ENCODE peak calls at places on chromosomes 12 and 14, in six cellular contexts. U, L, W, I, A and Y are unnamed samples.

GRCh38 chr14:102949062-102949800 is 26.8 kb downstream of the AMN start:
- DNase-seq in A (peak; percentile 61), I (no peak), U (no peak), L (no peak), W (peak; percentile 66), Y (no peak)

GRCh38 chr12:19012965-19013364 is 116.6 kb upstream of the PLEKHA5 start:
- DNase-seq in L (no peak), I (no peak), A (no peak), U (no peak), W (no peak), Y (no peak)

GRCh38 chr14:59098377-59098776 is 90.1 kb upstream of the DAAM1 start:
- DNase-seq in A (no peak), W (peak; percentile 96), U (no peak), L (no peak), I (no peak), Y (peak; percentile 79)

GRCh38 chr14:56208520-56208919 is 90.3 kb downstream of the PELI2 start:
- DNase-seq in W (no peak), U (no peak), A (no peak), I (no peak), L (no peak), Y (no peak)

GRCh38 chr12:121989951-121990647 is 31.6 kb upstream of the BCL7A start:
- DNase-seq in W (no peak), U (no peak), L (no peak), I (no peak), A (no peak), Y (no peak)

GRCh38 chr12:104578453-104578852 is 121.7 kb downstream of the CHST11 start:
- DNase-seq in A (peak; percentile 72), W (peak; percentile 89), U (no peak), I (no peak), L (no peak), Y (peak; percentile 46)

GRCh38 chr12:115440438-115440837 is 756.5 kb upstream of the TBX3 start:
- DNase-seq in I (peak; percentile 26), L (no peak), W (peak; percentile 88), A (no peak), U (no peak), Y (peak; percentile 7)

GRCh38 chr12:61993734-61994345 is 266.4 kb upstream of the USP15 start:
- DNase-seq in I (peak; percentile 6), W (peak; percentile 4), L (no peak), U (peak; percentile 5), A (no peak), Y (no peak)

GRCh38 chr14:31718985-31719384 is 157.8 kb downstream of the NUBPL start:
- DNase-seq in U (no peak), A (no peak), I (no peak), W (no peak), L (no peak), Y (no peak)

GRCh38 chr12:76242813-76243540 is 105.2 kb downstream of the BBS10 start:
- DNase-seq in W (no peak), I (no peak), A (no peak), U (no peak), L (no peak), Y (peak; percentile 20)

GRCh38 chr12:52903285-52903854 is 1.5 kb downstream of the KRT8 start:
- DNase-seq in W (peak; percentile 68), A (peak; percentile 69), L (peak; percentile 75), I (peak; percentile 42), U (peak; percentile 89), Y (no peak)

GRCh38 chr12:31267966-31268365 is 58.0 kb downstream of the SINHCAF start:
- DNase-seq in U (no peak), A (no peak), W (no peak), I (no peak), L (no peak), Y (no peak)

GRCh38 chr12:54932691-54933090 is 51.9 kb downstream of the TESPA1 start:
- DNase-seq in A (no peak), L (no peak), U (no peak), I (no peak), W (no peak), Y (no peak)

GRCh38 chr12:98416845-98417244 is 98.5 kb upstream of the TMPO start:
- DNase-seq in L (no peak), I (peak; percentile 46), U (no peak), A (no peak), W (peak; percentile 49), Y (no peak)

GRCh38 chr12:99767809-99768208 is 120.3 kb downstream of the GARIN6 start:
- DNase-seq in L (no peak), I (no peak), U (no peak), A (no peak), W (peak; percentile 13), Y (peak; percentile 2)

GRCh38 chr14:29687071-29687765 is 240.4 kb downstream of the PRKD1 start:
- DNase-seq in L (no peak), U (no peak), I (no peak), W (no peak), A (no peak), Y (no peak)

GRCh38 chr14:72714094-72714493 is 179.8 kb downstream of the DPF3 start:
- DNase-seq in W (no peak), A (peak; percentile 68), I (no peak), U (no peak), L (no peak), Y (no peak)